ENCODE peak calls at places on chromosomes 3 and 15, in six cellular contexts. C is NCI-H187; G is stimulated activated CD8-positive, alpha-beta memory T cell treated with anti-CD3 and anti-CD28 coated beads, Interleukin-12 subunit alpha, Interleukin-12 subunit beta, amount 100 ng/mL, for 1 hour; L is AG04450; U is cerebellar cortex; P is T-helper 9 cell. D is an unnamed sample.

GRCh38 chr3:39849992-39850706 is 40.7 kb downstream of the MYRIP start:
- DNase-seq in U (no peak), G (no peak), C (no peak), L (no peak), P (no peak), D (no peak)

GRCh38 chr3:10373686-10374261 is 52.9 kb upstream of the SEC13 start:
- DNase-seq in L (no peak), G (no peak), C (no peak), P (no peak), U (no peak), D (no peak)

GRCh38 chr3:30428251-30428650 is 178.2 kb upstream of the TGFBR2 start:
- DNase-seq in L (no peak), P (no peak), G (no peak), C (no peak), U (no peak), D (no peak)

GRCh38 chr15:39208187-39208586 is 372.7 kb upstream of the THBS1 start:
- DNase-seq in C (no peak), L (no peak), P (no peak), G (no peak), U (no peak), D (no peak)

GRCh38 chr15:78840661-78841060 is 29.4 kb upstream of the ADAMTS7 start:
- DNase-seq in U (no peak), C (no peak), L (no peak), P (no peak), G (no peak), D (no peak)

GRCh38 chr15:77342767-77343166 is 77.1 kb downstream of the PEAK1 start:
- DNase-seq in U (no peak), C (no peak), P (no peak), G (no peak), L (no peak), D (no peak)

GRCh38 chr3:179321585-179322322 is 1.1 kb upstream of the ZNF639 start:
- DNase-seq in C (no peak), G (no peak), L (no peak), P (no peak), U (peak), D (no peak)

GRCh38 chr3:194058189-194058571 is 77.8 kb upstream of the HES1 start:
- DNase-seq in C (no peak), U (no peak), L (no peak), G (no peak), P (no peak), D (no peak)

GRCh38 chr3:32176989-32177701 is 61.3 kb upstream of the CMTM8 start:
- DNase-seq in G (peak), C (no peak), U (peak), L (no peak), P (peak), D (peak)

GRCh38 chr15:95018888-95019545 is 787.7 kb downstream of the MCTP2 start:
- DNase-seq in P (no peak), C (no peak), U (no peak), G (no peak), L (peak), D (no peak)

GRCh38 chr3:112030911-112031310 is 3.6 kb upstream of the TMPRSS7 start:
- DNase-seq in P (no peak), G (no peak), U (no peak), C (no peak), L (no peak), D (no peak)

GRCh38 chr3:190517696-190518095 is 3.8 kb downstream of the IL1RAP start:
- DNase-seq in U (no peak), C (no peak), G (no peak), L (no peak), P (no peak), D (no peak)

GRCh38 chr3:154132777-154133375 is 11.7 kb downstream of the ARHGEF26 start:
- DNase-seq in U (no peak), C (no peak), L (no peak), P (no peak), G (no peak), D (no peak)

GRCh38 chr3:37148208-37148607 is 26.2 kb downstream of the LRRFIP2 start:
- DNase-seq in C (no peak), U (no peak), P (no peak), L (no peak), G (no peak), D (no peak)

GRCh38 chr15:67501836-67502461 is 19.0 kb upstream of the C15orf61 start:
- DNase-seq in P (no peak), L (no peak), U (peak), C (no peak), G (no peak), D (no peak)

GRCh38 chr3:39668420-39668819 is 141.0 kb upstream of the MYRIP start:
- DNase-seq in G (no peak), U (peak), P (no peak), C (no peak), L (peak), D (no peak)

GRCh38 chr3:162142511-162142910 is 645.9 kb downstream of the OTOL1 start:
- DNase-seq in L (no peak), U (no peak), C (no peak), P (no peak), G (no peak), D (no peak)

GRCh38 chr3:16512435-16513140 is 911 bp downstream of the RFTN1 start:
- DNase-seq in U (no peak), L (no peak), G (peak), P (peak), C (no peak), D (peak)

GRCh38 chr3:129343643-129344360 is 65.1 kb downstream of the HMCES start:
- DNase-seq in U (no peak), L (no peak), C (no peak), P (peak), G (peak), D (peak)

GRCh38 chr3:153293222-153293621 is 131.2 kb downstream of the RAP2B start:
- DNase-seq in U (no peak), G (no peak), C (no peak), L (no peak), P (no peak), D (no peak)

GRCh38 chr3:67898916-67899315 is 244.5 kb upstream of the SUCLG2 start:
- DNase-seq in P (no peak), U (no peak), L (no peak), C (no peak), G (no peak), D (no peak)

GRCh38 chr3:110881069-110881468 is 190.5 kb upstream of the NECTIN3 start:
- DNase-seq in U (peak), C (no peak), L (peak), P (no peak), G (no peak), D (no peak)

GRCh38 chr3:12822725-12823373 is 18.5 kb downstream of the RPL32 start:
- DNase-seq in C (no peak), G (no peak), L (no peak), P (no peak), U (no peak), D (no peak)

GRCh38 chr3:184683900-184684560 is 27.8 kb downstream of the MAGEF1 start:
- DNase-seq in P (no peak), C (no peak), U (no peak), G (no peak), L (no peak), D (no peak)

GRCh38 chr3:105674437-105675065 is 194.3 kb downstream of the CBLB start:
- DNase-seq in C (no peak), G (no peak), L (no peak), P (no peak), U (no peak), D (no peak)

GRCh38 chr15:88888719-88889118 is 6.6 kb downstream of the HAPLN3 start:
- DNase-seq in C (no peak), L (no peak), U (no peak), P (no peak), G (no peak), D (no peak)

GRCh38 chr15:40873625-40874561 is at the start of gene RHOV:
- DNase-seq in G (peak), P (peak), U (peak), C (peak), L (no peak), D (peak)

GRCh38 chr3:47813551-47814177 is 10.7 kb downstream of the DHX30 start:
- DNase-seq in G (no peak), U (no peak), P (no peak), C (no peak), L (no peak), D (no peak)

GRCh38 chr15:74209997-74210573 is 7.5 kb upstream of the STRA6 start:
- DNase-seq in U (no peak), C (no peak), L (no peak), G (no peak), P (no peak), D (no peak)

GRCh38 chr3:71502066-71502465 is 81.5 kb downstream of the FOXP1 start:
- DNase-seq in L (no peak), P (no peak), G (no peak), C (no peak), U (no peak), D (no peak)

GRCh38 chr3:31868246-31868645 is 112.8 kb downstream of the OSBPL10 start:
- DNase-seq in C (no peak), U (no peak), P (no peak), G (no peak), L (no peak), D (no peak)

GRCh38 chr3:106435899-106436453 is 567.2 kb upstream of the CBLB start:
- DNase-seq in L (no peak), C (no peak), G (no peak), U (no peak), P (no peak), D (no peak)